ENCODE peak calls at places on chromosomes 6 and 20, in six cellular contexts. P is K562, N is HepG2, B is HCT116, Z is GM12878, O is H1. U is an unnamed sample.

GRCh38 chr6:81792826-81793225 is 40.3 kb upstream of the TENT5A start:
- DNase-seq in P (no peak), N (no peak), B (no peak), Z (no peak), O (no peak), U (no peak)

GRCh38 chr20:35448788-35449373 is 6.5 kb upstream of the CEP250 start:
- DNase-seq in P (no peak), N (peak), B (no peak), Z (no peak), O (no peak), U (no peak)

GRCh38 chr20:7650481-7650880 is 289.8 kb downstream of the HAO1 start:
- DNase-seq in P (no peak), N (no peak), B (no peak), Z (no peak), O (no peak), U (no peak)

GRCh38 chr6:106799008-106799952 is 169.9 kb downstream of the QRSL1 start:
- DNase-seq in P (no peak), N (peak), B (no peak), Z (peak), O (no peak), U (no peak)

GRCh38 chr20:51800132-51800721 is 2.1 kb downstream of the SALL4 start:
- DNase-seq in P (peak), N (peak), B (peak), Z (no peak), O (peak), U (peak)

GRCh38 chr6:54624779-54625178 is 221.8 kb upstream of the FAM83B start:
- DNase-seq in P (no peak), N (no peak), B (no peak), Z (no peak), O (no peak), U (no peak)

GRCh38 chr6:134948708-134949107 is 1.2 kb downstream of the ALDH8A1 start:
- DNase-seq in P (no peak), N (no peak), B (no peak), Z (no peak), O (no peak), U (no peak)

GRCh38 chr6:160265869-160266476 is 7.4 kb upstream of the SLC22A2 start:
- DNase-seq in P (no peak), N (no peak), B (no peak), Z (no peak), O (no peak), U (no peak)

GRCh38 chr6:104566411-104566810 is 293.3 kb downstream of the HACE1 start:
- DNase-seq in P (no peak), N (no peak), B (no peak), Z (no peak), O (no peak), U (no peak)

GRCh38 chr6:125507987-125508655 is 206.4 kb upstream of the HDDC2 start:
- DNase-seq in P (no peak), N (peak), B (no peak), Z (no peak), O (no peak), U (no peak)

GRCh38 chr20:63656451-63656850 is 1.7 kb upstream of the RTEL1 start:
- DNase-seq in P (peak), N (no peak), B (no peak), Z (no peak), O (no peak), U (no peak)

GRCh38 chr6:160277144-160277543 is 18.5 kb upstream of the SLC22A2 start:
- DNase-seq in P (no peak), N (no peak), B (no peak), Z (no peak), O (no peak), U (no peak)

GRCh38 chr6:129490551-129491245 is 219.3 kb downstream of the ARHGAP18 start:
- DNase-seq in P (peak), N (peak), B (peak), Z (peak), O (no peak), U (no peak)
- H3K4me3 ChIP-seq in P (peak), N (peak), B (peak), Z (peak), O (no peak), U (no peak)

GRCh38 chr6:157763894-157764345 is 59.1 kb upstream of the SNX9 start:
- DNase-seq in P (no peak), N (no peak), B (no peak), Z (peak), O (no peak), U (no peak)

GRCh38 chr6:157764346-157765068 is 58.5 kb upstream of the SNX9 start:
- DNase-seq in P (peak), N (peak), B (peak), Z (peak), O (no peak), U (no peak)

GRCh38 chr6:157762636-157763035 is 60.4 kb upstream of the SNX9 start:
- DNase-seq in P (peak), N (peak), B (no peak), Z (no peak), O (no peak), U (no peak)

GRCh38 chr6:157761926-157762325 is 61.1 kb upstream of the SNX9 start:
- DNase-seq in P (no peak), N (no peak), B (no peak), Z (no peak), O (no peak), U (no peak)

DNA sequence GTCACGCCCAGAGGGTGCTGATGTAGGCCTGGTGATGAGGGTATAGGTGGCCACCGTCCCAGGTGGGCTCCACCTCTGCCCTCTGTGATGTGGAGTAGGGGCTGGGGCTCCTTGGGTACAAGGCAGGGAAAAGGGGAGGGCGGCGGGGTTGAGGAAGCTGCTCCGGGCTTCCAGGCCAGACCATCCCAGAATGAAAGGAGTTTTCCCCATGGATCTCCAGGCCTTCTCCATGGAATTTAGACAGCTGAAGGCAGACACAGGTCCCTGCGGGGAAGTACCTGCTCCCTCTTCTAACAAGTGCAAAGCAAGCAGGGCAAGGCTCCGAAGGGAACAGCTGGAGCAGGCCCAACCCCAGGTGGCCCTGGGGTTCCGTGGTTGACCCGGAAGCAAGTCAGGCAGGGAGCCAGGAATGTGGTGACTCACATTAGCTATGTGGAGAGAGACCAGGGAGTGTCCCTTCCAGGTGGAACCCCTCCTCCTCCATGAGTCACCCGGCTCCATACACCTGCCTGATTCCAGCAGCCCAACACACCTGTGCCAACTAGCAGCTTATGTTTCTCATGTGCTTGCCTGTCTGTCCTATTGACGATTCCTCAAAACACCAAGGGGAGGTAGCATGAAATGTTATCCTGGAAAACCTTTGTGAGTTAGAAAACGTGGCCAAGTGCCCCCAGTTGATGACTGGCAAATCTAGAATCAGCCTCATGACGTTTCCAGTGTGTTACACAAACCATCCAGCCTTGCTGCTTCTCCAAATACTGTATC is 59.7 kb upstream of the SNX9 start:
- DNase-seq in P (peak), N (peak), B (peak), Z (no peak), O (peak), U (peak)
- TF ChIP-seq ZNF274 in P (no peak), N (peak), B (no peak), Z (no peak), O (no peak), U (no peak)

GRCh38 chr6:16496982-16497823 is 258.8 kb downstream of the GMPR start:
- DNase-seq in P (no peak), N (no peak), B (no peak), Z (no peak), O (no peak), U (no peak)

GRCh38 chr6:16498237-16498636 is 259.9 kb downstream of the GMPR start:
- DNase-seq in P (no peak), N (no peak), B (no peak), Z (no peak), O (no peak), U (no peak)

GRCh38 chr6:16496210-16496609 is 257.8 kb downstream of the GMPR start:
- DNase-seq in P (peak), N (no peak), B (no peak), Z (no peak), O (no peak), U (no peak)

GRCh38 chr6:16494781-16495180 is 256.4 kb downstream of the GMPR start:
- DNase-seq in P (no peak), N (no peak), B (no peak), Z (peak), O (no peak), U (no peak)

GRCh38 chr6:16498957-16499356 is 260.6 kb downstream of the GMPR start:
- DNase-seq in P (no peak), N (no peak), B (no peak), Z (no peak), O (no peak), U (no peak)
- H3K4me3 ChIP-seq in P (no peak), N (no peak), B (no peak), Z (no peak), O (no peak), U (no peak)

GRCh38 chr6:43699564-43700186 is 12.1 kb upstream of the MRPS18A start:
- DNase-seq in P (no peak), N (peak), B (no peak), Z (no peak), O (no peak), U (no peak)
- TF ChIP-seq ZNF274 in P (no peak), N (no peak), B (no peak), Z (no peak), O (no peak), U (no peak)

GRCh38 chr6:10384064-10384317 is 30.9 kb downstream of the TFAP2A start:
- DNase-seq in P (no peak), N (no peak), B (no peak), Z (no peak), O (no peak), U (no peak)

GRCh38 chr6:10382322-10382721 is 32.6 kb downstream of the TFAP2A start:
- DNase-seq in P (no peak), N (no peak), B (no peak), Z (no peak), O (no peak), U (no peak)

GRCh38 chr6:10382728-10383127 is 32.1 kb downstream of the TFAP2A start:
- DNase-seq in P (no peak), N (no peak), B (no peak), Z (no peak), O (no peak), U (no peak)

GRCh38 chr6:10384333-10384718 is 30.5 kb downstream of the TFAP2A start:
- DNase-seq in P (no peak), N (no peak), B (no peak), Z (no peak), O (no peak), U (no peak)

GRCh38 chr6:10383312-10384063 is 31.4 kb downstream of the TFAP2A start:
- DNase-seq in P (peak), N (no peak), B (peak), Z (no peak), O (no peak), U (no peak)
- H3K4me3 ChIP-seq in P (no peak), N (peak), B (peak), Z (no peak), O (peak), U (peak)

U was measured in NT2/D1.